ENCODE peak calls at places on chromosomes 5 and 9, in six cellular contexts. Q is breast epithelium, C is IMR-90, Z is A549, X is stomach, K is adrenal gland. D is an unnamed sample.

GRCh38 chr5:8458038-8458383 is 589.1 kb downstream of the MTRR start:
- DNase-seq in Q (no peak), K (no peak), C (peak), X (no peak), Z (no peak), D (no peak)

GRCh38 chr5:137145726-137146125 is 353.4 kb downstream of the SPOCK1 start:
- DNase-seq in Z (no peak), X (no peak), Q (no peak), C (no peak), K (no peak), D (no peak)

GRCh38 chr9:126791406-126792230 is 13.2 kb upstream of the ZBTB43 start:
- DNase-seq in Z (peak), Q (peak), C (peak), K (no peak), X (no peak), D (no peak)

GRCh38 chr5:134503088-134503936 is 22.2 kb upstream of the JADE2 start:
- DNase-seq in K (peak), Q (peak), C (peak), Z (peak), X (peak), D (no peak)

GRCh38 chr5:5456858-5457257 is 34.4 kb downstream of the ICE1 start:
- DNase-seq in X (no peak), Q (no peak), K (no peak), C (no peak), Z (no peak), D (no peak)

GRCh38 chr9:133572821-133573361 is 36.3 kb downstream of the FAM163B start:
- DNase-seq in X (peak), K (no peak), Q (no peak), C (no peak), Z (no peak), D (no peak)

GRCh38 chr5:168916852-168917251 is 337.7 kb upstream of the PANK3 start:
- DNase-seq in C (no peak), Q (no peak), K (no peak), Z (no peak), X (no peak), D (no peak)

GRCh38 chr5:94674841-94675382 is 56.4 kb downstream of the SLF1 start:
- DNase-seq in Q (no peak), C (peak), K (no peak), Z (no peak), X (no peak), D (no peak)

GRCh38 chr9:98251554-98251953 is 3.9 kb downstream of the TBC1D2 start:
- DNase-seq in C (peak), K (no peak), X (no peak), Q (no peak), Z (peak), D (no peak)

GRCh38 chr9:71758785-71759184 is 9.5 kb downstream of the CEMIP2 start:
- DNase-seq in C (peak), X (no peak), K (no peak), Z (no peak), Q (no peak), D (no peak)

GRCh38 chr9:119793272-119793671 is 424.0 kb upstream of the BRINP1 start:
- DNase-seq in C (no peak), K (no peak), Z (no peak), Q (no peak), X (no peak), D (no peak)

GRCh38 chr9:94639045-94639995 is at the start of gene FBP1:
- DNase-seq in C (no peak), K (peak), Q (no peak), Z (no peak), X (peak), D (no peak)

GRCh38 chr5:138408023-138408422 is 30.8 kb upstream of the REEP2 start:
- DNase-seq in C (no peak), X (peak), Z (no peak), K (no peak), Q (no peak), D (no peak)

GRCh38 chr5:76270214-76270613 is 132.9 kb upstream of the IQGAP2 start:
- DNase-seq in X (no peak), Z (peak), K (no peak), Q (no peak), C (peak), D (no peak)

GRCh38 chr9:96425500-96426169 is 7.5 kb upstream of the ZNF367 start:
- DNase-seq in Q (no peak), Z (no peak), C (no peak), X (no peak), K (no peak), D (no peak)

GRCh38 chr5:66639036-66639435 is 42.8 kb downstream of the MAST4 start:
- DNase-seq in C (no peak), Z (no peak), Q (no peak), K (no peak), X (no peak), D (no peak)

GRCh38 chr5:91137647-91138046 is 245.5 kb downstream of the ARRDC3 start:
- DNase-seq in K (no peak), Q (no peak), C (no peak), X (no peak), Z (no peak), D (no peak)

GRCh38 chr5:79399046-79399445 is 114.9 kb downstream of the HOMER1 start:
- DNase-seq in Q (no peak), K (no peak), X (no peak), C (no peak), Z (no peak), D (no peak)

GRCh38 chr9:98989036-98990000 is 45.6 kb downstream of the COL15A1 start:
- DNase-seq in C (peak), Q (no peak), K (peak), Z (peak), X (no peak), D (peak)

GRCh38 chr5:140112685-140113179 is 1.2 kb upstream of the PURA start:
- DNase-seq in Z (no peak), X (no peak), C (peak), Q (no peak), K (no peak), D (no peak)

GRCh38 chr5:95958308-95959014 is 3.2 kb downstream of the ELL2 start:
- DNase-seq in K (no peak), X (peak), Z (no peak), Q (no peak), C (peak), D (no peak)

GRCh38 chr5:122845253-122846050 is at the start of gene SNX24:
- DNase-seq in Q (peak), Z (peak), X (peak), C (peak), K (peak), D (peak)

GRCh38 chr5:150139334-150139733 is 16.3 kb downstream of the PDGFRB start:
- DNase-seq in Z (no peak), Q (no peak), C (peak), X (no peak), K (no peak), D (no peak)

GRCh38 chr5:54959673-54960418 is 25.5 kb downstream of the ESM1 start:
- DNase-seq in Z (no peak), Q (no peak), X (peak), K (no peak), C (no peak), D (no peak)

GRCh38 chr9:125544988-125545651 is 161.9 kb downstream of the MAPKAP1 start:
- DNase-seq in K (peak), Q (no peak), X (peak), C (peak), Z (no peak), D (no peak)

GRCh38 chr5:158943057-158943456 is 156.7 kb downstream of the EBF1 start:
- DNase-seq in C (peak), Q (no peak), X (no peak), K (no peak), Z (peak), D (peak)

GRCh38 chr5:52150501-52150900 is 637.2 kb upstream of the ITGA1 start:
- DNase-seq in C (no peak), Q (no peak), X (peak), Z (no peak), K (no peak), D (no peak)

GRCh38 chr5:34058532-34058931 is 15.5 kb upstream of the C1QTNF3 start:
- DNase-seq in C (no peak), K (no peak), Q (no peak), X (no peak), Z (no peak), D (no peak)
- TF ChIP-seq POLR2A in C (no peak), K (no peak), Q (no peak), X (no peak), Z (no peak), D (no peak)

GRCh38 chr9:137353223-137354152 is 51.4 kb upstream of the NRARP start:
- DNase-seq in X (peak), K (peak), C (no peak), Z (no peak), Q (no peak), D (no peak)
- H3K27ac ChIP-seq in X (peak), K (no peak), C (no peak), Z (no peak), Q (no peak), D (no peak)

GRCh38 chr9:112750111-112750766 is at the start of gene SNX30:
- DNase-seq in K (peak), Z (peak), Q (peak), X (peak), C (peak), D (peak)
- TF ChIP-seq POLR2A in K (peak), Z (peak), Q (no peak), X (no peak), C (peak), D (peak)

GRCh38 chr9:36576866-36577265 is 4.2 kb downstream of the MELK start:
- DNase-seq in X (no peak), C (peak), Z (no peak), K (no peak), Q (no peak), D (no peak)
- H3K27ac ChIP-seq in X (no peak), C (no peak), Z (no peak), K (no peak), Q (no peak), D (no peak)

GRCh38 chr9:129610473-129611301 is 10.2 kb downstream of the C9orf50 start:
- DNase-seq in C (peak), K (peak), X (peak), Q (peak), Z (peak), D (peak)
- TF ChIP-seq POLR2A in C (peak), K (peak), X (no peak), Q (no peak), Z (peak), D (no peak)

GRCh38 chr9:137506274-137506673 is 43.9 kb downstream of the PNPLA7 start:
- DNase-seq in K (no peak), X (peak), Z (peak), C (no peak), Q (no peak), D (no peak)
- H3K27ac ChIP-seq in K (no peak), X (no peak), Z (no peak), C (no peak), Q (no peak), D (no peak)

DNA sequence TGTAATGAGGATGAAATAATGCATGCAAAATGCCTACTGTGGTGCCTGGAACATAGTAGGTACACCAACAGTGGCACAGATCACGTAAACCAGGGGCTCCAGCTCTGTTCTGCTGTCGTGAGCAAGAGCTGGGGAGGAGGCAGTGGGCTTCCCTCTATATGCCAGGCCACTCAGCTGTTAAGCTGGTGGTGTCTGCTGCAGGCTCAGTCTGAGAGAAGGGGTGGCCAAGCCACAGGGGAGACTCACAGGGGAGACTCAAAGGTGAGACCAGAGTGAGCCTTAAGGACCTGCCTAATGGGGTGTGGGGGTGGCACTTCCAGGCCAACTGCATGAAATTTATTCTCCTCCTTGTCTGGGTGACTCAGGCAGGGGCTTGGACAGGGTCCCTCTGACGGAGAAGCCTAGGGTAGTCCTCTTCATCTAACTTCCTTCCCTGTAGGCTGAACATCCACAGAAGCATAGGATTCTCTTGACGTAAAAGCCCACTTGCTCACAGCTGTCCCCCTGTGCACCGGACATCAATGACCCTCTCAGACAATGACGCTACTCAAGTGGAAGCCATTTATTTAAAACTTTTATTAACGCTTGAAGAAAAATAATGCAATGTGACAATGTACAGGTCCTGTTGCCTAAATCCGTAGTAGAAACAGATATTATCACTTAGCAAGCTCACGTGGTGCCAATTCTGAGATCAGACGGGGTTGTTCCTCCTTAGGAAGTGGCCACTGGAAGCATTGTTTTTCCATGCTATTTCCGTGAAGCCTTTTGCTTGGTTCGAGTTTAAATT is 13.9 kb downstream of the STC2 start:
- DNase-seq in X (no peak), C (peak), Z (no peak), Q (no peak), K (no peak), D (no peak)
- TF ChIP-seq POLR2A in X (no peak), C (no peak), Z (no peak), Q (no peak), K (no peak), D (no peak)

GRCh38 chr5:85225388-85225787 is 840.7 kb upstream of the EDIL3 start:
- DNase-seq in K (no peak), Q (no peak), C (no peak), Z (no peak), X (no peak), D (no peak)
- H3K27ac ChIP-seq in K (no peak), Q (no peak), C (no peak), Z (no peak), X (no peak), D (no peak)

GRCh38 chr5:68171101-68171558 is 44.4 kb upstream of the PIK3R1 start:
- DNase-seq in Z (no peak), X (peak), Q (peak), C (peak), K (peak), D (peak)
- TF ChIP-seq POLR2A in Z (no peak), X (no peak), Q (no peak), C (no peak), K (no peak), D (no peak)

DNA sequence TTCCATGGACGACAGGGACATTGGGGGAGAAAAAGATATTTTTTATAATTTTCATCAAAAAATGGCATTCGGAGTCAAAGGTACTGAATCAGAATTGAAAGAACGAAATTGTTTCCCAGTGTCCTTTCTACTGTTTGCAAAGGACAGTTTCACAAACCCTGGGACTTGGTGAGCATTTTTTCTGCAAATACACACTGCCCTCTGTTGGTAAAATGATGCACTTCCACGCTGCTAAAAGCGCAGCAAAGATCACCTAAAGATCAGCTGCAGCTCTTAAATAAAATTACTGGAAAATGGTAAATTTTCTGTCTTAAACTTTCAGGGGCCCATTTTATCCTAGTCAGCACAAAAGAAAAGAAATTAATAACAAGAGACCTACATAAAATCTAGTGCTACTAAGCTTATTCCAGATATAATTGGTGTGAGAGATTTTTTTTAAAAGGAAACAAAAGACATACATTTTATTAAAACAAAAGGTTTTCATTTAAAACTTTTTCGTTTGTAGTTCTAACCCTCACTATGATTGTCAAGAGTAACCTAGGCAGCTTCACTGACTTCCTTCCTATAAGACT is 566.0 kb downstream of the CAAP1 start:
- DNase-seq in K (peak), Z (peak), C (peak), Q (no peak), X (no peak), D (peak)
- H3K27ac ChIP-seq in K (no peak), Z (peak), C (no peak), Q (no peak), X (no peak), D (no peak)

D was measured in tibial nerve.